ENCODE peak calls at places on chromosomes 4 and X, in six cellular contexts. A, B, M, R, D and X are unnamed samples.

GRCh38 chr4:105352826-105353225 is 121.0 kb downstream of the PPA2 start:
- DNase-seq in A (no peak), B (no peak), M (no peak), R (no peak), D (no peak), X (no peak)

GRCh38 chrX:30065226-30065625 is 150.1 kb upstream of the MAGEB2 start:
- DNase-seq in A (no peak), B (no peak), M (no peak), R (no peak), D (no peak), X (no peak)

GRCh38 chr4:2886622-2887021 is 43.0 kb downstream of the ADD1 start:
- DNase-seq in A (no peak), B (no peak), M (no peak), R (no peak), D (peak; percentile 80), X (no peak)

GRCh38 chr4:22962186-22962786 is 269.5 kb downstream of the GBA3 start:
- DNase-seq in A (peak; percentile 73), B (no peak), M (no peak), R (no peak), D (no peak), X (no peak)

GRCh38 chr4:73487233-73487632 is 5.7 kb downstream of the AFM start:
- DNase-seq in A (no peak), B (no peak), M (no peak), R (no peak), D (no peak), X (no peak)

GRCh38 chrX:110026099-110026844 is 23.4 kb downstream of the TMEM164 start:
- DNase-seq in A (peak; percentile 91), B (no peak), M (no peak), R (peak; percentile 50), D (no peak), X (no peak)

GRCh38 chr4:32475710-32476109 is 1755.5 kb downstream of the PCDH7 start:
- DNase-seq in A (no peak), B (no peak), M (no peak), R (no peak), D (no peak), X (no peak)

GRCh38 chr4:121655320-121656268 is 41.2 kb downstream of the ANXA5 start:
- DNase-seq in A (no peak), B (no peak), M (no peak), R (no peak), D (no peak), X (no peak)

GRCh38 chr4:150854600-150854999 is 160.5 kb downstream of the LRBA start:
- DNase-seq in A (no peak), B (no peak), M (no peak), R (no peak), D (no peak), X (no peak)

GRCh38 chrX:153397256-153397960 is 3.7 kb downstream of the PNMA6E start:
- DNase-seq in A (no peak), B (no peak), M (no peak), R (no peak), D (no peak), X (no peak)

GRCh38 chrX:31301203-31301602 is 229.4 kb upstream of the FTHL17 start:
- DNase-seq in A (no peak), B (no peak), M (no peak), R (no peak), D (no peak), X (no peak)

GRCh38 chrX:71253253-71254091 is 468 bp downstream of the ZMYM3 start:
- DNase-seq in A (no peak), B (no peak), M (peak; percentile 43), R (peak; percentile 47), D (peak; percentile 84), X (peak; percentile 20)

GRCh38 chr4:41661447-41662076 is 87.0 kb downstream of the PHOX2B start:
- DNase-seq in A (peak; percentile 41), B (peak; percentile 29), M (no peak), R (peak; percentile 57), D (peak; percentile 56), X (peak; percentile 56)

GRCh38 chrX:44032479-44032878 is 59.3 kb upstream of the NDP start:
- DNase-seq in A (no peak), B (no peak), M (no peak), R (no peak), D (no peak), X (no peak)

DNA sequence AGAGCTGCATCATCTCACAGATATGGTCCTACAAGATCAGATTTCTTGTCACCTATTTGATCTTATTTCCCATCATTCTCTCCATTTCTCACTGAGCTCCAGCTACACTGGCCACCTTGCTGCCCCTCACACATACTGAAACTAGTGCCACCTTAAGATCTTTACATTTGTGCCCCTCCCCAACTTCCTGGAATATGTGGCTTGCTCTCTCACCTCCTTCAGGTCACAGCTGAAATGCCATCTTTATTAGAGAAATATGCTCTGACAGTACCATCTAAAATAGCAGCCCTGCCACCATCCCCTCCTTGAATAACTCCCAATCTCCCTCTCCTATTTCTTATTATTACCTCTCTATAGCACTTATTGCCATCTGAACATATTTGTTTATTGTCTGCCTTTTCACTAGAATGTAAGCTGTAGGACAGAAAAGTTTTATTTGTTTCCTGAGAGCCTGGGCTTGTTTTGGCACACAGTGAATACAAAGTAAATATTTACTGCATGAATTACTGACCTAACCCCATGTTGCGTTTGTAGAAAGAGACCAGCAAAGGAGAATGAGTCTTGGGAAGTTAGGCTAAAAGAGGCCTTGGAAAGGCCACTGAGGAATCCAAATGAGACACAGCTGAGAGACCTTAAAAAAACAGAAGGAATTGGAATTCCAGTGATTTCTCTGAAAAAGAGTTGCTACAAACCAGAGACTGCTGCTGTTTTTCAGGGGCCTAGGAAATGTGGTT is 22.7 kb downstream of the DYNLT3 start:
- DNase-seq in A (no peak), B (no peak), M (no peak), R (no peak), D (no peak), X (no peak)
- H3K27ac ChIP-seq in A (no peak overlapping the region), B (no peak overlapping the region), M (no peak overlapping the region), R (no peak overlapping the region), D (no peak overlapping the region), X (no peak overlapping the region)

GRCh38 chrX:13281289-13281688 is 38.6 kb downstream of the ATXN3L start:
- DNase-seq in A (no peak), B (no peak), M (no peak), R (no peak), D (no peak), X (no peak)

GRCh38 chrX:13285229-13285628 is 34.6 kb downstream of the ATXN3L start:
- DNase-seq in A (no peak), B (no peak), M (no peak), R (no peak), D (no peak), X (no peak)

GRCh38 chrX:13285693-13286092 is 34.2 kb downstream of the ATXN3L start:
- DNase-seq in A (no peak), B (no peak), M (no peak), R (no peak), D (no peak), X (no peak)

GRCh38 chrX:13283968-13284914 is 35.6 kb downstream of the ATXN3L start:
- DNase-seq in A (no peak), B (no peak), M (no peak), R (no peak), D (no peak), X (no peak)

GRCh38 chrX:13283512-13283911 is 36.3 kb downstream of the ATXN3L start:
- DNase-seq in A (no peak), B (no peak), M (no peak), R (no peak), D (no peak), X (no peak)
- H3K4me1 ChIP-seq in A (peaks cover 2% of the 10 kb centered on the region), B (no peaks in the 10 kb centered on the region), M (no peaks in the 10 kb centered on the region), R (no peaks in the 10 kb centered on the region), D (peaks cover 39% of the 10 kb centered on the region), X (no peaks in the 10 kb centered on the region)

GRCh38 chr4:17326756-17327155 is 185.1 kb downstream of the QDPR start:
- DNase-seq in A (no peak), B (no peak), M (no peak), R (no peak), D (no peak), X (no peak)

GRCh38 chr4:17325098-17325497 is 186.8 kb downstream of the QDPR start:
- DNase-seq in A (no peak), B (no peak), M (no peak), R (no peak), D (no peak), X (no peak)

GRCh38 chr4:17324431-17324830 is 187.5 kb downstream of the QDPR start:
- DNase-seq in A (peak; percentile 7), B (no peak), M (peak; percentile 6), R (no peak), D (peak; percentile 59), X (no peak)

GRCh38 chr4:17322514-17322913 is 189.4 kb downstream of the QDPR start:
- DNase-seq in A (no peak), B (no peak), M (no peak), R (no peak), D (no peak), X (no peak)

DNA sequence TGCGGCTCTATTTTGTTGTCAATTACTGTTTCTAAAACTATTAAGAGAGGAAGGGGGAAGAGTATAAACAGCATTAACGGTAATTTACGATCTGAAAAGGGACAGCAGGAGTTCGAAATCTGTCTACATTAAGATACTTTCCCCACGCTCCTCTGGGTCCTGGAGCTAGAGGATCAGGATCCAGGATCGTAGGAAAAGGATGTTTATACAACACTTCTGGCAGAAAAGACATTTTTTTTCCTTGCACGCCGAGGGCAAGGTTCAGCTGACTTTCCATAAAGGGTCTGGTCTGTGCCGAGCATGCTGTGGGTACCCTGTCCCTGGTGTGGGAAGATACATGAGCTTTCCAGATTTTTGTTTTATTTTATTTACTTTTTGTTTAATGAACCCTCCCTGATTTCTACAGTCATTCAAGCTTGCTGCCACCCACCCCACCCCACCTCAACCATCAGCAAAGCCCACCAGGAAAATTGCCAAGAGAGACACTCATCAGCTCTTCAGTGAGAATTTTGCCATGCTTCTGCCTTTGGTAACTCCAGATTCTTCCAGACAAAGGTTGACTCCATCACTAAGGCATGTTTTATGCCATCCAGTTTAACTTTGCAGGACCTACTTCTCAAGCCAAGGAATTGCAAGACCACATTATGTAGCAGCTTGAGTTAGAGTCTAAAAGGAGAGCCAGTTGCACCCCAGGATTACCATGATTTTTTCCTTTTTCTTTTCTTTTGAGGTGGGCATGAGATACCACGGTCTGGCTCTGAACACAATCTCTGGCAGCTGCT is 188.1 kb downstream of the QDPR start:
- DNase-seq in A (no peak), B (no peak), M (no peak), R (no peak), D (no peak), X (no peak)
- H3K27ac ChIP-seq in A (no peak overlapping the region), B (no peak overlapping the region), M (no peak overlapping the region), R (peak overlapping the region; percentile 51), D (no peak overlapping the region), X (no peak overlapping the region)

DNA sequence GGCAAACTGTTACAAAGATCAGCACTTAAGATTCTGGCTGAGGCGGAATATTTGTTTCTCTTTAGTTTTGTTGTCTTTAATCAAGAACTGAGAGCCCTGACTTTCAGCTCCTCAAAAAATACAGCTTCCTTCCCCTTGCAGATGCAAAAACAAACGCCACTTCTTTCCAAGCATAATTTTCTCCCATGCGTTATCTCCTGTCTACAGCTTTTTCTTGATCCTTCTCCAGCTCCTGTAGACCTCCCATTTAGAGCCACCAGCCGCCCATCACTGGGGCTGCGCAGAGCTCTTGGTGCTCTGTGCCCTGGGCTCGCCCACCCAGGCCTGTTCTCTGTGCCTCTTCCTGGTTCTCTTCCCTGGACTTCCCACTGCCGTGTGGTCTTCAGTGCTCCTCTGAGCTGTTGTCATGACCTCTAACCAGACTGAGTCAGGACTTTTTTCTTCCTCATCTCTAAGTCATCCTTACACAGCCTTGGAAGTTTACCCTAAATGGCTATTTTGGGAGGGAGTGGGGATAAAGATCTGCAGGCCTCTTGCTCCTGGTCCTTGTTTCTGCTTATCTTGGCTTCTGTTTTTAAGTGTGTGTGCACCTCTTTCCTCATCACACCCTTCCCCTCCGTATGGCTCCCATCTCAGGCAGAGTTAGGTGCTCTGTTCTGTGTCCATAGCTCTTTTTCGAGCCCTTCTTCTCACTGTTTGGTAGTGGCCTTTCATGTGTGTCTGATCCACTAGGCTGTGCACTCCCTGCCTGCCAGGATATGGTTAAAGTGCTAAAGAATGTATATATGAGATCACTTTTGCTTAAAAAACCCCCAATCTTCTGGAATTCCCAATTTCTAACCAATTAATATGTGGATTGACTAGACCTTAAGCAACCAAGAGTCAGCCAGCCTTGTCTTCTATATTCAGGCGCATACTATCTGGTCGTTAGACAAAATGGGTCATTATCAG is 122.5 kb downstream of the PTTG2 start:
- DNase-seq in A (no peak), B (no peak), M (no peak), R (no peak), D (no peak), X (no peak)
- H3K4me1 ChIP-seq in A (peaks cover 27% of the 10 kb centered on the region), B (no peaks in the 10 kb centered on the region), M (no peaks in the 10 kb centered on the region), R (peaks cover 8% of the 10 kb centered on the region), D (peaks cover 19% of the 10 kb centered on the region), X (peaks cover 85% of the 10 kb centered on the region)